ENCODE peak calls at places on chromosomes 4 and X, in six cellular contexts. H, M, A, T, O and Y are unnamed samples.

GRCh38 chr4:101086801-101087586 is 260.3 kb downstream of the PPP3CA start:
- DNase-seq in O (no peak), H (no peak), M (no peak), T (no peak), A (peak; percentile 56), Y (no peak)

GRCh38 chr4:10161146-10161545 is 44.5 kb upstream of the WDR1 start:
- DNase-seq in H (no peak), A (no peak), T (no peak), O (peak; percentile 3), M (no peak), Y (no peak)

GRCh38 chrX:23904096-23904495 is 3.6 kb downstream of the APOO start:
- DNase-seq in T (no peak), H (no peak), O (peak; percentile 40), A (no peak), M (peak; percentile 36), Y (no peak)

GRCh38 chr4:54802336-54802735 is 144.6 kb downstream of the KIT start:
- DNase-seq in A (no peak), M (no peak), H (no peak), O (no peak), T (no peak), Y (no peak)

GRCh38 chr4:153257151-153257620 is 52.9 kb downstream of the TRIM2 start:
- DNase-seq in M (peak; percentile 33), H (no peak), O (peak; percentile 83), T (no peak), A (no peak), Y (peak; percentile 74)

GRCh38 chrX:16577483-16578029 is 72.4 kb upstream of the S100G start:
- DNase-seq in A (no peak), O (no peak), T (no peak), M (no peak), H (no peak), Y (no peak)

GRCh38 chr4:73944061-73944875 is 37.6 kb downstream of the PF4 start:
- DNase-seq in H (no peak), O (no peak), T (no peak), A (peak; percentile 73), M (no peak), Y (no peak)

GRCh38 chrX:29948653-29949052 is 266.7 kb upstream of the MAGEB2 start:
- DNase-seq in H (no peak), O (peak; percentile 37), T (no peak), A (no peak), M (no peak), Y (no peak)

GRCh38 chr4:41887821-41888699 is 47.2 kb upstream of the TMEM33 start:
- DNase-seq in A (no peak), H (no peak), M (peak; percentile 66), O (peak; percentile 64), T (no peak), Y (peak; percentile 46)

GRCh38 chrX:118420462-118420861 is 74.6 kb downstream of the WDR44 start:
- DNase-seq in T (no peak), A (no peak), M (peak; percentile 23), O (peak; percentile 42), H (no peak), Y (no peak)

GRCh38 chrX:12955882-12956703 is 18.8 kb upstream of the TMSB4X start:
- DNase-seq in T (peak; percentile 15), O (peak; percentile 84), H (peak; percentile 47), M (peak; percentile 82), A (peak; percentile 94), Y (peak; percentile 31)

GRCh38 chr4:167475951-167476350 is 241.7 kb upstream of the SPOCK3 start:
- DNase-seq in T (no peak), O (no peak), H (no peak), M (no peak), A (no peak), Y (no peak)

GRCh38 chrX:24424948-24425347 is 40.1 kb upstream of the PDK3 start:
- DNase-seq in M (no peak), O (peak; percentile 22), T (no peak), H (no peak), A (no peak), Y (peak; percentile 12)

GRCh38 chrX:40329616-40330015 is 231.9 kb upstream of the BCOR start:
- DNase-seq in A (no peak), H (no peak), O (no peak), M (no peak), T (no peak), Y (no peak)

GRCh38 chr4:185115827-185116232 is 27.2 kb upstream of the SLC25A4 start:
- DNase-seq in A (no peak), H (no peak), T (no peak), O (peak; percentile 94), M (no peak), Y (peak; percentile 80)

GRCh38 chrX:39477438-39478120 is 620.2 kb downstream of the BCOR start:
- DNase-seq in O (no peak), H (peak; percentile 12), T (no peak), M (peak; percentile 41), A (no peak), Y (no peak)

GRCh38 chr4:15291133-15291532 is 136.7 kb upstream of the C1QTNF7 start:
- DNase-seq in H (no peak), A (no peak), T (no peak), M (no peak), O (no peak), Y (no peak)

GRCh38 chr4:8568068-8568668 is 12.0 kb upstream of the GPR78 start:
- DNase-seq in O (peak; percentile 7), T (no peak), H (no peak), M (no peak), A (no peak), Y (peak; percentile 34)

GRCh38 chrX:25005034-25005381 is 10.8 kb downstream of the ARX start:
- DNase-seq in M (no peak), T (no peak), H (no peak), O (no peak), A (no peak), Y (no peak)

GRCh38 chr4:119490335-119490734 is 138.3 kb downstream of the PDE5A start:
- DNase-seq in O (peak; percentile 69), T (no peak), A (no peak), H (no peak), M (peak; percentile 27), Y (peak; percentile 9)

GRCh38 chr4:139633661-139634060 is 32.0 kb upstream of the MGST2 start:
- DNase-seq in T (no peak), A (no peak), O (peak; percentile 20), H (no peak), M (no peak), Y (peak; percentile 10)

GRCh38 chrX:118459494-118459893 is 36.1 kb upstream of the DOCK11 start:
- DNase-seq in H (peak; percentile 8), A (no peak), O (peak; percentile 47), M (peak; percentile 44), T (no peak), Y (peak; percentile 26)

GRCh38 chrX:54301516-54301915 is 56.3 kb downstream of the WNK3 start:
- DNase-seq in O (no peak), H (no peak), T (no peak), A (no peak), M (no peak), Y (no peak)

GRCh38 chr4:54091637-54092404 is 8.1 kb upstream of the GSX2 start:
- DNase-seq in M (peak; percentile 76), A (peak; percentile 93), T (no peak), H (peak; percentile 84), O (peak; percentile 70), Y (peak; percentile 49)

GRCh38 chr4:111630705-111631104 is 514.5 kb upstream of the FAM241A start:
- DNase-seq in O (peak; percentile 42), T (no peak), H (no peak), A (no peak), M (no peak), Y (peak; percentile 48)
- TF ChIP-seq CTCF in O (peak; percentile 68), T (peak; percentile 54), H (no peak), A (no peak), M (no peak), Y (peak; percentile 80)

DNA sequence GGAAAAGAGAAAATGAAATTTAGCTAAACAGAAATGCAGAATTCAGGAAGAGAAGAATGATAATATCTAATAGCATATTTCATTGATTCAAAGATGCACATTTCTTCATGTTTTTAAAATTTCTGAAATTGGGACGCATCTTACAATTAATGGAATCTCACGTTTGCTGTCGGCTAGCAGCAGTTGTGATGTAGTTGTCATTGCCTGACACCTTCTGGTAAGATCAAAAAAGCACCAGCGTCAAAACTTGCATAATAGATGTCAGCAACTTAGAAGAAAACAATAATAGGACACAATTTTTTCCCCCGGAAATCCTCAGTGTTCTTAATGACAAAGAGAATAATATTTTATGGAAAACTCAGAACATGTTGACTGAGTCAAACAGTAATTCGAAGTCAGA is 29.8 kb upstream of the SLC7A3 start:
- DNase-seq in A (no peak), O (no peak), T (no peak), H (no peak), M (peak; percentile 1), Y (no peak)
- TF ChIP-seq CTCF in A (no peak), O (peak; percentile 6), T (peak; percentile 18), H (no peak), M (no peak), Y (no peak)

GRCh38 chr4:28788929-28789490 is 1928.4 kb downstream of the STIM2 start:
- DNase-seq in H (no peak), A (no peak), T (no peak), M (no peak), O (no peak), Y (no peak)
- TF ChIP-seq CTCF in H (no peak), A (no peak), T (no peak), M (no peak), O (no peak), Y (peak; percentile 45)

GRCh38 chr4:77721073-77721472 is 98.1 kb downstream of the CNOT6L start:
- DNase-seq in T (no peak), A (no peak), M (no peak), H (no peak), O (no peak), Y (no peak)
- TF ChIP-seq CTCF in T (no peak), A (no peak), M (no peak), H (no peak), O (no peak), Y (no peak)

GRCh38 chr4:51874551-51874950 is 31.6 kb downstream of the DCUN1D4 start:
- DNase-seq in H (no peak), M (no peak), T (no peak), O (no peak), A (no peak), Y (no peak)
- TF ChIP-seq CTCF in H (no peak), M (no peak), T (no peak), O (no peak), A (no peak), Y (no peak)

DNA sequence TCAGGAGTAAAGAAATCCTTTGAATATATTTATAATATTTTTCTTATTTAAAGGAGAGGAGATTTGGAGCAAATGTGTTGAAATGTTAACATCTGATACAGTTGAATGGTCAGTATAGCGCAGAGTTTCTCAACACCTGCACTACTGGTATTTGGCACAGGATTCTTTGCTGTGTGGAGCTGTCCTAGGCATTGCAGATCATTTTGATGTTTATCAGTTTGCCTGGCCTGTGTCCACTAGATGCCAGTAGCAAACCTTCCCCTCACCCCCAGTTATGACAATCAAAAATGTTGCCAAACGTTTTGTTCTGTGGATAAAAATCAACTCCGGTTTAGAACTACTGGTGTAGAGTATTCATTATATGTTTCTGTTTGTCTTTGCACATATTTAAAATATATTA is 765.3 kb upstream of the SLIT2 start:
- DNase-seq in H (no peak), T (no peak), A (no peak), M (no peak), O (no peak), Y (no peak)
- TF ChIP-seq CTCF in H (no peak), T (no peak), A (no peak), M (no peak), O (peak; percentile 4), Y (peak; percentile 33)

GRCh38 chr4:147596377-147596776 is 20.8 kb upstream of the TMEM184C start:
- DNase-seq in O (peak; percentile 31), A (no peak), M (no peak), T (no peak), H (no peak), Y (peak; percentile 17)
- TF ChIP-seq CTCF in O (peak; percentile 30), A (no peak), M (no peak), T (no peak), H (no peak), Y (peak; percentile 45)